ENCODE peak calls at places on chromosomes 12 and 14, in four cellular contexts. N is fibroblast of lung, G is PC-3, X is GM23248. K is an unnamed sample.

GRCh38 chr14:94332587-94332986 is 9.5 kb upstream of the SERPINA6 start:
- DNase-seq in N (no peak), G (no peak), X (no peak), K (no peak)

GRCh38 chr12:11653215-11653753 is 3.8 kb downstream of the ETV6 start:
- DNase-seq in N (peak; percentile 65), G (no peak), X (peak; percentile 23), K (no peak)

GRCh38 chr12:53781218-53781801 is 29.5 kb upstream of the CISTR start:
- DNase-seq in N (no peak), G (no peak), X (no peak), K (no peak)

GRCh38 chr14:79093542-79093941 is 923.4 kb downstream of the NRXN3 start:
- DNase-seq in N (no peak), G (no peak), X (no peak), K (no peak)

GRCh38 chr12:105067511-105068031 is 16.7 kb downstream of the ALDH1L2 start:
- DNase-seq in N (peak; percentile 76), G (no peak), X (peak; percentile 29), K (no peak)

GRCh38 chr12:130007771-130008170 is 103.9 kb upstream of the TMEM132D start:
- DNase-seq in N (no peak), G (no peak), X (no peak), K (no peak)

GRCh38 chr12:53756300-53757094 is 4.7 kb upstream of the CISTR start:
- DNase-seq in N (no peak), G (no peak), X (no peak), K (no peak)

GRCh38 chr14:49688701-49689030 is 652 bp upstream of the POLE2 start:
- DNase-seq in N (no peak), G (no peak), X (no peak), K (no peak)

GRCh38 chr12:3607039-3607719 is 116.2 kb downstream of the PRMT8 start:
- DNase-seq in N (no peak), G (no peak), X (no peak), K (no peak)

GRCh38 chr14:71665781-71666180 is 266.4 kb upstream of the RGS6 start:
- DNase-seq in N (peak; percentile 65), G (no peak), X (no peak), K (no peak)

GRCh38 chr12:52907092-52907810 is 2.4 kb upstream of the KRT8 start:
- DNase-seq in N (peak; percentile 63), G (peak; percentile 88), X (no peak), K (no peak)

GRCh38 chr12:12671850-12672660 is 23.9 kb downstream of the GPR19 start:
- DNase-seq in N (peak; percentile 61), G (peak; percentile 46), X (peak; percentile 74), K (no peak)

GRCh38 chr14:97217094-97217885 is 420.1 kb downstream of the VRK1 start:
- DNase-seq in N (no peak), G (no peak), X (no peak), K (no peak)

GRCh38 chr12:120357104-120357503 is 11.9 kb downstream of the MSI1 start:
- DNase-seq in N (no peak), G (no peak), X (no peak), K (no peak)

GRCh38 chr12:79522657-79523386 is 167.9 kb downstream of the PAWR start:
- DNase-seq in N (peak; percentile 11), G (no peak), X (no peak), K (no peak)

GRCh38 chr12:109934026-109934425 is 34.0 kb downstream of the TCHP start:
- DNase-seq in N (no peak), G (peak; percentile 38), X (peak; percentile 24), K (peak; percentile 48)

GRCh38 chr12:107761502-107761904 is 566 bp upstream of the PRDM4 start:
- DNase-seq in N (no peak), G (peak; percentile 14), X (peak; percentile 27), K (peak; percentile 60)

GRCh38 chr12:108752387-108752786 is 21.1 kb upstream of the CORO1C start:
- DNase-seq in N (no peak), G (no peak), X (no peak), K (no peak)

GRCh38 chr14:67785270-67786109 is 30.9 kb downstream of the ZFYVE26 start:
- DNase-seq in N (no peak), G (no peak), X (no peak), K (no peak)
- H3K9ac ChIP-seq in N (no peak overlapping the region), G (no peak overlapping the region), X (no peak overlapping the region), K (no peak overlapping the region)

GRCh38 chr12:76236640-76237039 is 111.6 kb downstream of the BBS10 start:
- DNase-seq in N (peak; percentile 84), G (peak; percentile 97), X (peak; percentile 41), K (no peak)
- H2AFZ ChIP-seq in N (no peak overlapping the region), G (no peak overlapping the region), X (no peak overlapping the region), K (no peak overlapping the region)

GRCh38 chr12:46384451-46385301 is 12.1 kb upstream of the SLC38A2 start:
- DNase-seq in N (peak; percentile 49), G (peak; percentile 70), X (peak; percentile 53), K (no peak)
- H3K4me3 ChIP-seq in N (peak overlapping the region; percentile 73), G (peak overlapping the region; percentile 77), X (peak overlapping the region; percentile 83), K (peak overlapping the region; percentile 71)

GRCh38 chr12:28191690-28192089 is 1.4 kb downstream of the CCDC91 start:
- DNase-seq in N (peak; percentile 19), G (no peak), X (peak; percentile 49), K (peak; percentile 48)
- H3K9ac ChIP-seq in N (peak overlapping the region; percentile 98), G (peak overlapping the region; percentile 91), X (peak overlapping the region; percentile 98), K (peak overlapping the region; percentile 87)

DNA sequence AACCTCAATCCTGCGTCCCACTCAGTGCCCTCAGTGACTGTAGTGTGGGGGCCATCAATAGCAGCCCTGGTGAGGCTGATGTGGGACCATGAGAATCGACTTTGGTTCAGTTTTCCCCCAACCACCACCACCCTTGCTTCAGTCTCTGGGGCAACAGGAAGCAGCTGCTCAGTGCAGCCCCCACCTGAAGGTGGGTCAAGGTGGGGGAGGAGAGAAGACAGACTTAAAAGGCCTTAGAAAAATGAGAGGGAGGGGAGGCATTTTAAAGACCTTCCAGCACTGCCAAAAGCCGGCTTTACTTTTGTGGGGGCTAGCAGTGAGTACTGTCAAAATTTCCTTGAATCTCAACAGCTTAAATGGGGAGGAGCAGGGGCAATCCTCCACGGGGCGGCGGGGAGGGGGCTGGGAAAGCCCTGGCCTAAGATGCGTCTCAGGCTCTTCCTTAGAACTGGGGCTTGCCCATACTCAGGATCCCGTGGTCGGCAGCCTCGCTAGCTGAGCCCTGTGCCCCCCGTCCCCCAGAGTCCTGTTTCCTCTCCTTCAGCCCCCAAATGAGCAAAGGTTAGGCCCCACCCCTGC is 5.5 kb upstream of the BAZ2A start:
- DNase-seq in N (no peak), G (no peak), X (no peak), K (no peak)
- H2AFZ ChIP-seq in N (no peak overlapping the region), G (peak overlapping the region; percentile 49), X (peak overlapping the region; percentile 76), K (peak overlapping the region; percentile 36)

DNA sequence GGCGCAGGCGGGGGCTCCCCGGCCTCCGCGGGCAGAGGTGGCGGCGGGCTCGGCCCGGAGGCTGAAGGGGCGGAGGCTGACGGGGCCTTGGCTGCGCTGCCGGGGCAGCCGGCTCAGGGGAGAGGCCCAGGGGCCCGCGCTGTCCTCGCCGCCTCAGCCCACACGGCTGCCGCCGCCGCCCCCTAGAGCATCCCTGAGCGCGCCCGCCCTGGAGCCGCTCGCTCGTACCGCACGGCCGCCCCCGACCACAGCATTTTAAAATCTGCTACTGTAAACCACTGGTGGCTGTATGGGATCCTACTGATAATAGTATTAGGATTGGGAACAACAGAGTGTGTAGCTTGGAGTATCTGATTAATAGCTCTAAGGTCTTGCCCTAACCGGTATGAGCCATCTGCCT is 22.2 kb upstream of the EDDM3A start:
- DNase-seq in N (no peak), G (no peak), X (no peak), K (no peak)
- H3K4me3 ChIP-seq in N (no peak overlapping the region), G (no peak overlapping the region), X (no peak overlapping the region), K (no peak overlapping the region)

DNA sequence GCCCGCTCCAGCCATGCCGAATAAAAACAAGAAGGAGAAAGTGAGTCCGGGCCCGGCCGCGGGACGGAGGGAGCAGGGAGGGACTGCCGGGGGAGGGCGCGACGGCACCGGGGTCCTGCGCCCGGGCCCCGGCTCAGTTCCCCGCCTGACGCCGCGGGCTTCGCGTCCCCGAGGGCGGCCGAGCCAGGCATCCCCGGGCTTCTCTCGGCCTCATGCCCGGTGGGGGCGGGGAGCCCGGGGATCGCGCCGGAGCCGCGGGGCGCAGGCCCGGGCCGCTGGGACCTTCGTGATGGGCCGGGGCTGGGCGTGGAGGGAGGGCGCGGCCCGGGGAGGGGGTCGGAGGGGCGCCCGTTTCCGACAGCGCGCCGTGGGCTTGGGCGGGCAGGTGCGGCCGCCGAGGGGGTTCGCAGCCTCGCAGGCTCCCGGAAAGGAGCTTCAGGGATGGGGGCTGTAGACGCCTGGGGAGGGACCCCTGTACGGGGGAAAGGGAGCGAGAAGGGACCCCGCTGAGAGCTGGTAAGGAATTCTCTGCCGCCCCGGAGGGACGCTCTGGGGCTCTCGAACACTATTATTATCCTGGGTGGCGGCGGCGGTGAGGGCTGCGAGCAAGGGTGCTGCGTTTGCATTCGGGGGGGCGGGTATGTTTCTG is 496 bp downstream of the PPP2R5C start:
- DNase-seq in N (peak; percentile 2), G (peak; percentile 21), X (peak; percentile 68), K (peak; percentile 76)
- H3K9ac ChIP-seq in N (peak overlapping the region; percentile 51), G (peak overlapping the region; percentile 79), X (peak overlapping the region; percentile 82), K (peak overlapping the region; percentile 91)

DNA sequence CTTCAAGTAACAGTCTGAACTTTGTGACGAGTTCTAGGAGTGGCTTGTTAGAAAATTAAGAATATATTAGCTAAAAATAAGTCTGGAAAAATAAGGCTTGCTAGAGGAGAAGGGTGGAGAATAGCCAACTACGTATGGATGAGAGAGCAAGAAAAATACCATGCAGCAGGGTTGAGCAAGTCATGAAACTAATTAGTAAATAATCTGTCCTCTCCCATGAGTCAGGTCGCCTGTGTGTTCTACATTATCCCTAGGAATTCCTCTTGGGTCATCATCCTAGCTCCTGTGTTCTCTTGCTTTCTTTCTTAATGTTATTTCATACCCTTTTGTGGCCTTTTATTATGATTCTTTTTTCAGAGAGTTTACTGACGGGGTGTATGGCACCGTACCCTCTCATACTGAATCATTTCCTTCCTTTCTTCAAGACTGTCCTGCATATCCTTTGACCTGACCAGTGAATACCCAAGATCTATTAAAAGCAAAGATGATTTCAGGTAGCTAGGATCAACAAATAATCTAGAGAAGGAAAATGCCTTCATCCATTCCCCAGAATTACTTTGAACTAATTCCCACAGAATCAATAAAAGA is 177.2 kb upstream of the NPAS3 start:
- DNase-seq in N (peak; percentile 51), G (peak; percentile 37), X (peak; percentile 67), K (no peak)
- H2AFZ ChIP-seq in N (no peak overlapping the region), G (no peak overlapping the region), X (peak overlapping the region; percentile 25), K (no peak overlapping the region)